ENCODE peak calls at places on chromosomes 4 and X, in ten cellular contexts. G, Y, K, H, Q, A, Z, N, I and R are unnamed samples.
A peak's percentile ranks its signal among the peaks of the same experiment; 100 is the strongest.

GRCh38 chr4:5218376-5219069 is 167.2 kb downstream of the STK32B start:
- DNase-seq in A (no peak), N (no peak), Q (no peak), Z (no peak), G (no peak), Y (no peak), K (no peak), H (no peak), I (no peak), R (no peak)

GRCh38 chr4:153188966-153189801 is 15.1 kb upstream of the TRIM2 start:
- DNase-seq in G (peak; percentile 59), H (no peak), N (no peak), K (no peak), Y (peak; percentile 49), I (peak; percentile 30), Q (peak; percentile 46), Z (no peak), A (no peak), R (peak; percentile 43)

GRCh38 chr4:84583871-84584373 is 995 bp downstream of the CDS1 start:
- DNase-seq in K (no peak), A (peak; percentile 10), N (no peak), G (peak; percentile 37), Q (no peak), Y (peak; percentile 18), Z (no peak), H (peak; percentile 8), I (no peak), R (peak; percentile 8)

GRCh38 chr4:101865501-101866062 is 75.1 kb downstream of the BANK1 start:
- DNase-seq in G (peak; percentile 65), K (no peak), Q (peak; percentile 76), N (peak; percentile 64), A (no peak), Y (peak; percentile 67), I (no peak), Z (no peak), H (peak; percentile 78), R (no peak)

GRCh38 chrX:9349572-9350259 is 115.1 kb upstream of the TBL1X start:
- DNase-seq in A (no peak), G (peak; percentile 61), H (peak; percentile 18), I (no peak), Q (peak; percentile 26), Z (no peak), Y (peak; percentile 42), K (no peak), N (no peak), R (peak; percentile 54)

GRCh38 chrX:129647588-129648410 is 7.0 kb downstream of the APLN start:
- DNase-seq in Q (no peak), A (no peak), I (no peak), Z (no peak), Y (no peak), H (no peak), N (no peak), G (no peak), K (no peak), R (no peak)

GRCh38 chr4:15232725-15233597 is 194.9 kb upstream of the C1QTNF7 start:
- DNase-seq in Q (peak; percentile 94), Y (peak; percentile 57), Z (no peak), H (peak; percentile 68), N (peak; percentile 49), G (peak; percentile 68), I (peak; percentile 51), K (no peak), A (peak; percentile 28), R (peak; percentile 46)

GRCh38 chr4:39037491-39037825 is 5.2 kb upstream of the TMEM156 start:
- DNase-seq in Q (peak; percentile 68), Y (peak; percentile 84), I (peak; percentile 21), N (no peak), A (peak; percentile 57), H (peak; percentile 84), Z (no peak), G (peak; percentile 47), K (no peak), R (no peak)

GRCh38 chrX:30781711-30782444 is 107.2 kb downstream of the TAB3 start:
- DNase-seq in Z (no peak), N (no peak), K (no peak), I (no peak), Q (no peak), A (no peak), H (no peak), Y (no peak), G (no peak), R (no peak)

GRCh38 chr4:154313004-154313587 is 178.5 kb downstream of the DCHS2 start:
- DNase-seq in K (no peak), A (no peak), H (no peak), N (no peak), I (no peak), Z (no peak), Q (no peak), G (peak; percentile 30), Y (no peak), R (peak; percentile 72)

GRCh38 chrX:131792789-131793462 is 230.2 kb upstream of the STK26 start:
- DNase-seq in A (peak; percentile 65), Z (peak; percentile 95), I (no peak), Y (no peak), K (no peak), H (no peak), G (peak; percentile 20), N (no peak), Q (peak; percentile 93), R (peak; percentile 94)

GRCh38 chr4:96913437-96914075 is 1073.7 kb downstream of the PDHA2 start:
- DNase-seq in I (peak; percentile 29), Q (peak; percentile 9), H (no peak), G (no peak), Y (peak; percentile 18), A (no peak), K (no peak), N (no peak), Z (no peak), R (no peak)

GRCh38 chr4:98572697-98573096 is 85.7 kb downstream of the TSPAN5 start:
- DNase-seq in I (no peak), K (no peak), Q (no peak), G (no peak), N (no peak), Z (no peak), Y (no peak), A (no peak), H (no peak), R (no peak)

GRCh38 chrX:136488706-136489105 is 959 bp downstream of the BRS3 start:
- DNase-seq in K (no peak), G (no peak), I (no peak), Q (no peak), N (no peak), A (no peak), Y (peak; percentile 18), H (no peak), Z (no peak), R (no peak)

GRCh38 chr4:81039351-81040174 is 9.1 kb downstream of the BMP3 start:
- DNase-seq in N (no peak), Q (no peak), A (peak; percentile 28), Z (no peak), Y (peak; percentile 51), I (no peak), H (no peak), G (peak; percentile 17), K (no peak), R (no peak)

GRCh38 chr4:111650553-111651183 is 494.6 kb upstream of the FAM241A start:
- DNase-seq in H (no peak), I (no peak), G (no peak), A (no peak), Y (no peak), K (no peak), N (no peak), Q (no peak), Z (no peak), R (no peak)
- H3K4me3 ChIP-seq in H (no peak overlapping the region), I (no peak overlapping the region), G (no peak overlapping the region), A (no peak overlapping the region), Y (no peak overlapping the region), K (no peak overlapping the region), N (no peak overlapping the region), Q (no peak overlapping the region), Z (no peak overlapping the region), R (no peak overlapping the region)

DNA sequence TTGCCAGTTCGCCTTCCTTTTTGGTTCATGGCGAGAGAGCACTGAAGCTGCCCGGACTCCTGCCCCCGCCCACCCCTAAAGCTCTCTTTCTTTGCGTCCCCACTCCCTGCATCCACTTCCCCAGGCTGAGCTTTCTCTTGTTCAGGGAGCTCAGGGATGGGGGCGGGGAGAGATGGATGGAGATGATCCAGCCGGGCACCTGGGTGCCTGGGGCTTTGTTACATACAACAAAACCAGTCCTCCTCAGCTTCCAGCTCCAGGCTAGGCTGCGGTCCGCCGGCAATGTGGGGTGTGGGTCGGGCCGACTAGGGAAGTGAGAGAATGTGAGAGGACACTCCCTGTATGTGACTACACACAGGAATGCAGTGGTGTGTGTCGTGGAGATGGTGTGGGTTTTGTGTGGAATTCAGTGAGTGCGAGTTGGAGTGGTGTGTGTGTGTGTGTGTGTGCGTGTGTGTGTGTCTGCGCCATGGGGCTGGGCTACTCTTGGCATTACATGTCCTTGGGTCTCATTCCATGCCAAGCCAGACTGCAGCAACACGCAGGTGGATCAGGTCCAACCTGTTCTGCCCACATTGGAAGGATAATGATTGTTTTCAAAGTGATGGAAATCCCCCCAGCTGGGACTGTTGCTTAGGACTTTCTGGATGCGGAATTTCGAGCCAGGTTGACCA is 149.3 kb upstream of the CHRDL1 start:
- DNase-seq in G (no peak), Q (peak; percentile 7), Y (peak; percentile 38), N (no peak), Z (no peak), I (no peak), A (no peak), H (no peak), K (no peak), R (no peak)
- H3K4me3 ChIP-seq in G (no peak overlapping the region), Q (peak overlapping the region; percentile 27), Y (no peak overlapping the region), N (no peak overlapping the region), Z (no peak overlapping the region), I (no peak overlapping the region), A (no peak overlapping the region), H (peak overlapping the region; percentile 69), K (no peak overlapping the region), R (no peak overlapping the region)

DNA sequence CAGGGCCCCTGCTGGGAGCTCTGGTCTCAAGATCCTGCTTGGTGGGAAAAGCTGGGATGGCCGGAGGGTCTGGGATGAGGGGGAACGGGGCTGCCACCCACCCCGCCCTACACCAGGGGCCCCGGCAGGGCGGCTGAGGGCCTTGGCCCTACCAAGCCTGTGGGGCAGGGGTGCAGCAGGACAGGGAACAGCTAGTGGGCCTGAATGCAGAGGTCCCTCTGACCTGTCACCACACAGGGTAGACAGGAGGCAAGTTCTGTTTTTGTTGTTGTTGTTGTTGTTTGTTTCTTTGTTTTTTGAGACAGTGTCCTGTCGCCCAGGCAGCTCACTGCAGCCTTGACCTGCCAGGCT is 332 bp upstream of the RENBP start:
- DNase-seq in Y (no peak), H (no peak), Z (no peak), N (no peak), G (no peak), I (no peak), Q (no peak), A (no peak), K (no peak), R (no peak)
- H3K4me3 ChIP-seq in Y (no peak overlapping the region), H (no peak overlapping the region), Z (peak overlapping the region; percentile 22), N (no peak overlapping the region), G (no peak overlapping the region), I (no peak overlapping the region), Q (no peak overlapping the region), A (peak overlapping the region; percentile 23), K (no peak overlapping the region), R (no peak overlapping the region)

DNA sequence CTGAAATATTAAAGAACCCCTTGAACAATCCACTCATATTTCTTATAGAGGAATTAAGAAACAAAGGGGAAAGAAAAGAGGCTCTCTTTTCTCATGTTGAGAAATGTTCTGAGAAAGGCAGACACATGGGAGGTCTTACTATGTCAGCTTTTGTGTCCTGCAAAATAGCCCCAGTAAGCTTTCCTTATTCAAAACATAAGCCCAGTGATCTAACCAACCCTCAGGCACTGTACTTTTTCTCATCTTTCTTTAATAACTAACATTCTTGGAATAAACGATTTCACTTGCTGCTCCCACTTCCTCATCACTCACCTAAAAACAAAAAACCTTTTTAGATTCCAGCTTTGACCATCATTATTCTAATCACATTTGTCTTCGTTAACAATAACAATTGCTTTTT is 115.9 kb downstream of the GLRA3 start:
- DNase-seq in A (no peak), Z (no peak), Y (peak; percentile 4), Q (no peak), H (no peak), G (no peak), K (no peak), I (no peak), N (no peak), R (no peak)
- H3K4me3 ChIP-seq in A (no peak overlapping the region), Z (no peak overlapping the region), Y (no peak overlapping the region), Q (no peak overlapping the region), H (no peak overlapping the region), G (no peak overlapping the region), K (no peak overlapping the region), I (no peak overlapping the region), N (no peak overlapping the region), R (no peak overlapping the region)